ENCODE peak calls at places on chromosomes 16 and 17, in ten cellular contexts. One of them, this sample, is unnamed.

GRCh38 chr17:17141279-17141678 is 64.9 kb downstream of the PLD6 start:
- DNase-seq in fibroblast of mammary gland: no peak
- DNase-seq in MV-4-11: no peak
- DNase-seq in caudate nucleus: no peak
- DNase-seq in left colon: no peak
- DNase-seq in KBM-7: no peak
- DNase-seq in NT2/D1: no peak
- DNase-seq in astrocyte of the spinal cord: no peak
- DNase-seq in nephron progenitor cell: no peak
- DNase-seq in mucosa of descending colon: no peak
- DNase-seq in this sample: no peak

GRCh38 chr17:46046957-46047356 is 47.9 kb downstream of the STH start:
- DNase-seq in fibroblast of mammary gland: peak
- DNase-seq in MV-4-11: no peak
- DNase-seq in caudate nucleus: no peak
- DNase-seq in left colon: no peak
- DNase-seq in KBM-7: no peak
- DNase-seq in NT2/D1: no peak
- DNase-seq in astrocyte of the spinal cord: no peak
- DNase-seq in nephron progenitor cell: no peak
- DNase-seq in mucosa of descending colon: no peak
- DNase-seq in this sample: no peak

GRCh38 chr17:46984892-46985291 is 5.8 kb upstream of the RPRML start:
- DNase-seq in fibroblast of mammary gland: no peak
- DNase-seq in MV-4-11: no peak
- DNase-seq in caudate nucleus: no peak
- DNase-seq in left colon: peak
- DNase-seq in KBM-7: no peak
- DNase-seq in NT2/D1: no peak
- DNase-seq in astrocyte of the spinal cord: no peak
- DNase-seq in nephron progenitor cell: no peak
- DNase-seq in mucosa of descending colon: peak
- DNase-seq in this sample: no peak

GRCh38 chr17:51580869-51581268 is 320.5 kb downstream of the UTP18 start:
- DNase-seq in fibroblast of mammary gland: no peak
- DNase-seq in MV-4-11: peak
- DNase-seq in caudate nucleus: no peak
- DNase-seq in left colon: no peak
- DNase-seq in KBM-7: peak
- DNase-seq in NT2/D1: no peak
- DNase-seq in astrocyte of the spinal cord: no peak
- DNase-seq in nephron progenitor cell: no peak
- DNase-seq in mucosa of descending colon: no peak
- DNase-seq in this sample: no peak

GRCh38 chr17:16135461-16135860 is 79.9 kb downstream of the NCOR1 start:
- DNase-seq in fibroblast of mammary gland: no peak
- DNase-seq in MV-4-11: no peak
- DNase-seq in caudate nucleus: no peak
- DNase-seq in left colon: no peak
- DNase-seq in KBM-7: no peak
- DNase-seq in NT2/D1: no peak
- DNase-seq in astrocyte of the spinal cord: no peak
- DNase-seq in nephron progenitor cell: no peak
- DNase-seq in mucosa of descending colon: no peak
- DNase-seq in this sample: no peak

GRCh38 chr17:80474231-80474932 is 2.0 kb downstream of the NPTX1 start:
- DNase-seq in fibroblast of mammary gland: peak
- DNase-seq in MV-4-11: peak
- DNase-seq in caudate nucleus: no peak
- DNase-seq in left colon: no peak
- DNase-seq in KBM-7: peak
- DNase-seq in NT2/D1: no peak
- DNase-seq in astrocyte of the spinal cord: peak
- DNase-seq in nephron progenitor cell: peak
- DNase-seq in mucosa of descending colon: no peak
- DNase-seq in this sample: no peak

GRCh38 chr17:33595783-33596182 is 302.7 kb upstream of the ASIC2 start:
- DNase-seq in fibroblast of mammary gland: no peak
- DNase-seq in MV-4-11: peak
- DNase-seq in caudate nucleus: no peak
- DNase-seq in left colon: no peak
- DNase-seq in KBM-7: peak
- DNase-seq in NT2/D1: no peak
- DNase-seq in astrocyte of the spinal cord: no peak
- DNase-seq in nephron progenitor cell: no peak
- DNase-seq in mucosa of descending colon: no peak
- DNase-seq in this sample: no peak

GRCh38 chr17:62140836-62141235 is 75.8 kb upstream of the MED13 start:
- DNase-seq in fibroblast of mammary gland: no peak
- DNase-seq in MV-4-11: no peak
- DNase-seq in caudate nucleus: no peak
- DNase-seq in left colon: peak
- DNase-seq in KBM-7: no peak
- DNase-seq in NT2/D1: no peak
- DNase-seq in astrocyte of the spinal cord: no peak
- DNase-seq in nephron progenitor cell: no peak
- DNase-seq in mucosa of descending colon: peak
- DNase-seq in this sample: no peak

GRCh38 chr17:81412490-81413093 is 17.3 kb downstream of the BAHCC1 start:
- DNase-seq in fibroblast of mammary gland: peak
- DNase-seq in MV-4-11: no peak
- DNase-seq in caudate nucleus: no peak
- DNase-seq in left colon: no peak
- DNase-seq in KBM-7: peak
- DNase-seq in NT2/D1: no peak
- DNase-seq in astrocyte of the spinal cord: no peak
- DNase-seq in nephron progenitor cell: no peak
- DNase-seq in mucosa of descending colon: no peak
- DNase-seq in this sample: no peak

GRCh38 chr16:84109598-84110325 is 7.0 kb downstream of the MBTPS1 start:
- DNase-seq in fibroblast of mammary gland: peak
- DNase-seq in MV-4-11: peak
- DNase-seq in caudate nucleus: no peak
- DNase-seq in left colon: no peak
- DNase-seq in KBM-7: no peak
- DNase-seq in NT2/D1: no peak
- DNase-seq in astrocyte of the spinal cord: no peak
- DNase-seq in nephron progenitor cell: no peak
- DNase-seq in mucosa of descending colon: no peak
- DNase-seq in this sample: no peak

GRCh38 chr17:59506907-59507726 is 58.3 kb upstream of the DHX40 start:
- DNase-seq in fibroblast of mammary gland: peak
- DNase-seq in MV-4-11: no peak
- DNase-seq in caudate nucleus: no peak
- DNase-seq in left colon: no peak
- DNase-seq in KBM-7: no peak
- DNase-seq in NT2/D1: no peak
- DNase-seq in astrocyte of the spinal cord: no peak
- DNase-seq in nephron progenitor cell: no peak
- DNase-seq in mucosa of descending colon: no peak
- DNase-seq in this sample: no peak

GRCh38 chr16:73177896-73178295 is 130.0 kb upstream of the ZFHX3 start:
- DNase-seq in fibroblast of mammary gland: no peak
- DNase-seq in MV-4-11: no peak
- DNase-seq in caudate nucleus: no peak
- DNase-seq in left colon: no peak
- DNase-seq in KBM-7: no peak
- DNase-seq in NT2/D1: no peak
- DNase-seq in astrocyte of the spinal cord: no peak
- DNase-seq in nephron progenitor cell: no peak
- DNase-seq in mucosa of descending colon: no peak
- DNase-seq in this sample: no peak

GRCh38 chr17:76716146-76716833 is 5.5 kb upstream of the MXRA7 start:
- DNase-seq in fibroblast of mammary gland: peak
- DNase-seq in MV-4-11: peak
- DNase-seq in caudate nucleus: no peak
- DNase-seq in left colon: no peak
- DNase-seq in KBM-7: peak
- DNase-seq in NT2/D1: no peak
- DNase-seq in astrocyte of the spinal cord: peak
- DNase-seq in nephron progenitor cell: no peak
- DNase-seq in mucosa of descending colon: peak
- DNase-seq in this sample: no peak

GRCh38 chr17:17119533-17119932 is 77.3 kb downstream of the MPRIP start:
- DNase-seq in fibroblast of mammary gland: peak
- DNase-seq in MV-4-11: no peak
- DNase-seq in caudate nucleus: no peak
- DNase-seq in left colon: peak
- DNase-seq in KBM-7: no peak
- DNase-seq in NT2/D1: no peak
- DNase-seq in astrocyte of the spinal cord: peak
- DNase-seq in nephron progenitor cell: no peak
- DNase-seq in mucosa of descending colon: peak
- DNase-seq in this sample: no peak

GRCh38 chr16:75320435-75320834 is 69.0 kb upstream of the BCAR1 start:
- DNase-seq in fibroblast of mammary gland: no peak
- DNase-seq in MV-4-11: no peak
- DNase-seq in caudate nucleus: peak
- DNase-seq in left colon: no peak
- DNase-seq in KBM-7: no peak
- DNase-seq in NT2/D1: no peak
- DNase-seq in astrocyte of the spinal cord: no peak
- DNase-seq in nephron progenitor cell: peak
- DNase-seq in mucosa of descending colon: no peak
- DNase-seq in this sample: no peak

GRCh38 chr17:5786510-5786875 is 202.2 kb upstream of the NLRP1 start:
- DNase-seq in fibroblast of mammary gland: no peak
- DNase-seq in MV-4-11: no peak
- DNase-seq in caudate nucleus: no peak
- DNase-seq in left colon: no peak
- DNase-seq in KBM-7: no peak
- DNase-seq in NT2/D1: no peak
- DNase-seq in astrocyte of the spinal cord: no peak
- DNase-seq in nephron progenitor cell: no peak
- DNase-seq in mucosa of descending colon: no peak
- DNase-seq in this sample: no peak

GRCh38 chr16:57504491-57504890 is 18.2 kb upstream of the DOK4 start:
- DNase-seq in fibroblast of mammary gland: no peak
- DNase-seq in MV-4-11: no peak
- DNase-seq in caudate nucleus: no peak
- DNase-seq in left colon: no peak
- DNase-seq in KBM-7: no peak
- DNase-seq in NT2/D1: no peak
- DNase-seq in astrocyte of the spinal cord: no peak
- DNase-seq in nephron progenitor cell: no peak
- DNase-seq in mucosa of descending colon: no peak
- DNase-seq in this sample: no peak

GRCh38 chr17:50944902-50945720 is 79.0 kb upstream of the TOB1 start:
- DNase-seq in fibroblast of mammary gland: no peak
- DNase-seq in MV-4-11: no peak
- DNase-seq in caudate nucleus: no peak
- DNase-seq in left colon: peak
- DNase-seq in KBM-7: no peak
- DNase-seq in NT2/D1: no peak
- DNase-seq in astrocyte of the spinal cord: no peak
- DNase-seq in nephron progenitor cell: no peak
- DNase-seq in mucosa of descending colon: no peak
- DNase-seq in this sample: no peak

GRCh38 chr16:80092686-80093085 is 448.1 kb upstream of the DYNLRB2 start:
- DNase-seq in fibroblast of mammary gland: no peak
- DNase-seq in MV-4-11: no peak
- DNase-seq in caudate nucleus: no peak
- DNase-seq in left colon: no peak
- DNase-seq in KBM-7: no peak
- DNase-seq in NT2/D1: no peak
- DNase-seq in astrocyte of the spinal cord: no peak
- DNase-seq in nephron progenitor cell: no peak
- DNase-seq in mucosa of descending colon: no peak
- DNase-seq in this sample: no peak